ENCODE peak calls at places on chromosome 5, in seven cellular contexts. R, P, W, G, Q, V and D are unnamed samples.
A peak's percentile ranks its signal among the peaks of the same experiment; 100 is the strongest.

GRCh38 chr5:38257236-38258036 is 923 bp upstream of the EGFLAM start:
- DNase-seq in G (no peak), P (no peak), R (no peak), Q (no peak), V (no peak), W (no peak), D (peak; percentile 15)

GRCh38 chr5:53481887-53482716 is 1.7 kb downstream of the FST start:
- DNase-seq in V (no peak), G (peak; percentile 78), R (peak; percentile 85), W (peak; percentile 71), P (peak; percentile 75), Q (peak; percentile 76), D (peak; percentile 56)

GRCh38 chr5:61394078-61394701 is 62.1 kb downstream of the ZSWIM6 start:
- DNase-seq in W (no peak), V (no peak), Q (peak; percentile 76), R (no peak), G (no peak), P (no peak), D (no peak)

GRCh38 chr5:135466178-135467050 is 14.3 kb upstream of the TIFAB start:
- DNase-seq in V (no peak), R (peak; percentile 68), Q (peak; percentile 53), G (peak; percentile 42), W (peak; percentile 54), P (peak; percentile 80), D (peak; percentile 67)

GRCh38 chr5:161302557-161302956 is 244.0 kb downstream of the GABRB2 start:
- DNase-seq in R (no peak), Q (no peak), P (no peak), G (no peak), V (no peak), W (no peak), D (no peak)

GRCh38 chr5:172420215-172420934 is 34.0 kb downstream of the SH3PXD2B start:
- DNase-seq in G (peak; percentile 99), P (peak; percentile 80), W (peak; percentile 61), R (peak; percentile 65), V (peak; percentile 70), Q (peak; percentile 99), D (peak; percentile 90)

GRCh38 chr5:59286510-59286909 is 607.0 kb downstream of the PDE4D start:
- DNase-seq in R (no peak), Q (no peak), V (no peak), P (no peak), W (no peak), G (no peak), D (no peak)

GRCh38 chr5:151202381-151203139 is 21.3 kb downstream of the CCDC69 start:
- DNase-seq in G (peak; percentile 88), P (no peak), V (peak; percentile 35), R (no peak), Q (peak; percentile 83), W (peak; percentile 40), D (no peak)

GRCh38 chr5:170150713-170151104 is 45.0 kb downstream of the FOXI1 start:
- DNase-seq in P (no peak), Q (no peak), W (no peak), V (no peak), G (no peak), R (no peak), D (no peak)

GRCh38 chr5:31638748-31639418 is at the start of gene PDZD2:
- DNase-seq in G (peak; percentile 62), R (peak; percentile 82), W (peak; percentile 42), Q (peak; percentile 43), V (no peak), P (peak; percentile 81), D (peak; percentile 84)

GRCh38 chr5:126477681-126478117 is 54.5 kb downstream of the GRAMD2B start:
- DNase-seq in G (no peak), W (no peak), P (peak; percentile 68), Q (peak; percentile 24), R (no peak), V (no peak), D (peak; percentile 56)

GRCh38 chr5:42982107-42982622 is 58.0 kb downstream of the ANXA2R start:
- DNase-seq in W (no peak), G (no peak), Q (peak; percentile 19), V (no peak), P (no peak), R (no peak), D (no peak)

GRCh38 chr5:81829242-81829641 is 78.3 kb upstream of the SSBP2 start:
- DNase-seq in Q (peak; percentile 44), W (no peak), R (peak; percentile 29), G (no peak), V (no peak), P (no peak), D (no peak)

GRCh38 chr5:69084903-69085302 is 8.9 kb upstream of the SLC30A5 start:
- DNase-seq in P (no peak), V (no peak), R (no peak), G (no peak), Q (no peak), W (no peak), D (no peak)

GRCh38 chr5:69078921-69079537 is 14.8 kb upstream of the SLC30A5 start:
- DNase-seq in P (no peak), G (peak; percentile 22), W (no peak), V (no peak), Q (peak; percentile 11), R (no peak), D (no peak)

GRCh38 chr5:69086206-69086605 is 7.6 kb upstream of the SLC30A5 start:
- DNase-seq in P (no peak), R (no peak), V (no peak), Q (no peak), W (no peak), G (no peak), D (no peak)

GRCh38 chr5:69079556-69079955 is 14.3 kb upstream of the SLC30A5 start:
- DNase-seq in P (no peak), G (no peak), Q (no peak), R (no peak), W (no peak), V (no peak), D (no peak)

DNA sequence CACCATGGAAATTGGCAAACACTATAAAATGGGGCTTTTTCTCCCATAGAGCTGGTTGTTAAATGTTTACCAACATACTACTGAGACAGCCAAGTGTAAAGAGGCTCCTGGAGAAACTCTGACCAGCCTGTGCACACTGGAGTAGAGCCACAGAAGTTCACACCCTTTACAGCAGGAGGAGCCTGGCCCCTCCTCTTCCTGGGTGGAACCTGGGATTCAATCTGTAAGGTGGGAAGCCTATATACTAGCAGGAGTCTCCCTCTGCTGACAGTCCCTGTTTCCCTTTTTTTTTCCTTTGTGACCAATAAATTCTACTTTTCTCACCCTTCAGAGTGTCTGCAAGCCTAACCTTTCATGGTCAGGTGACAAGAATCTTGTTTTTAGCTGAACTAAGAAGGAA is 10.4 kb upstream of the SLC30A5 start:
- DNase-seq in P (no peak), R (no peak), G (peak; percentile 35), V (no peak), Q (no peak), W (no peak), D (no peak)
- TF ChIP-seq CTCF in P (no peak), R (no peak), G (peak; percentile 32), V (no peak), Q (no peak), W (peak; percentile 15), D (no peak)

GRCh38 chr5:155147222-155147621 is 133.7 kb downstream of the KIF4B start:
- DNase-seq in W (no peak), R (no peak), Q (peak; percentile 16), V (no peak), G (no peak), P (no peak), D (no peak)
- TF ChIP-seq CTCF in W (peak; percentile 35), R (no peak), Q (peak; percentile 47), V (peak; percentile 28), G (peak; percentile 25), P (peak; percentile 33), D (no peak)

GRCh38 chr5:149759986-149760699 is 30.0 kb downstream of the PPARGC1B start:
- DNase-seq in W (no peak), Q (no peak), G (no peak), R (no peak), V (no peak), P (no peak), D (no peak)
- TF ChIP-seq CTCF in W (peak; percentile 46), Q (peak; percentile 6), G (peak; percentile 8), R (no peak), V (no peak), P (no peak), D (no peak)

GRCh38 chr5:13408616-13409015 is 535.9 kb downstream of the DNAH5 start:
- DNase-seq in V (no peak), G (peak; percentile 50), W (no peak), Q (no peak), P (no peak), R (no peak), D (no peak)

GRCh38 chr5:13403351-13403750 is 541.1 kb downstream of the DNAH5 start:
- DNase-seq in P (no peak), W (no peak), G (peak; percentile 9), Q (no peak), R (no peak), V (no peak), D (no peak)
- TF ChIP-seq CTCF in P (no peak), W (no peak), G (no peak), Q (no peak), R (no peak), V (no peak), D (no peak)

GRCh38 chr5:57082441-57083067 is 91.3 kb upstream of the GPBP1 start:
- DNase-seq in P (no peak), V (no peak), G (peak; percentile 35), Q (peak; percentile 17), W (peak; percentile 5), R (no peak), D (no peak)
- TF ChIP-seq CTCF in P (no peak), V (peak; percentile 32), G (peak; percentile 67), Q (peak; percentile 21), W (peak; percentile 42), R (no peak), D (no peak)

GRCh38 chr5:137842296-137842695 is 25.4 kb upstream of the MYOT start:
- DNase-seq in W (no peak), P (no peak), V (no peak), R (no peak), G (no peak), Q (no peak), D (no peak)

GRCh38 chr5:137845472-137845871 is 22.2 kb upstream of the MYOT start:
- DNase-seq in G (no peak), W (no peak), V (no peak), P (no peak), Q (no peak), R (no peak), D (no peak)

GRCh38 chr5:137838976-137839375 is 28.7 kb upstream of the MYOT start:
- DNase-seq in W (no peak), G (no peak), V (no peak), Q (no peak), P (no peak), R (no peak), D (no peak)

GRCh38 chr5:137847699-137848098 is 20.0 kb upstream of the MYOT start:
- DNase-seq in V (no peak), G (no peak), W (no peak), R (peak; percentile 17), Q (no peak), P (no peak), D (no peak)

GRCh38 chr5:137843676-137844284 is 23.9 kb upstream of the MYOT start:
- DNase-seq in V (no peak), G (no peak), Q (no peak), P (no peak), W (no peak), R (no peak), D (no peak)
- TF ChIP-seq CTCF in V (no peak), G (no peak), Q (no peak), P (no peak), W (no peak), R (no peak), D (no peak)